ENCODE peak calls at places on chromosomes 1 and 21, in seven cellular contexts. One of them, this sample, is unnamed.

GRCh38 chr1:31348449-31348848 is 24.4 kb downstream of the FABP3 start:
- DNase-seq in NCI-H1048: no peak
- DNase-seq in activated CD4-positive, alpha-beta memory T cell treated with anti-CD3 and anti-CD28 coated beads, Interleukin-2, amount 10 ng/mL, durations not matched to agents 7 days and 5 days: no peak
- DNase-seq in ACHN: no peak
- DNase-seq in Daoy: no peak
- DNase-seq in effector CD4-positive, alpha-beta T cell: no peak
- DNase-seq in GM04503: no peak
- DNase-seq in this sample: no peak

GRCh38 chr1:97364086-97364485 is 556.7 kb downstream of the DPYD start:
- DNase-seq in NCI-H1048: no peak
- DNase-seq in activated CD4-positive, alpha-beta memory T cell treated with anti-CD3 and anti-CD28 coated beads, Interleukin-2, amount 10 ng/mL, durations not matched to agents 7 days and 5 days: no peak
- DNase-seq in ACHN: no peak
- DNase-seq in Daoy: no peak
- DNase-seq in effector CD4-positive, alpha-beta T cell: no peak
- DNase-seq in GM04503: peak; percentile 41
- DNase-seq in this sample: no peak

GRCh38 chr1:82517586-82517985 is 716.9 kb downstream of the ADGRL2 start:
- DNase-seq in NCI-H1048: no peak
- DNase-seq in activated CD4-positive, alpha-beta memory T cell treated with anti-CD3 and anti-CD28 coated beads, Interleukin-2, amount 10 ng/mL, durations not matched to agents 7 days and 5 days: no peak
- DNase-seq in ACHN: no peak
- DNase-seq in Daoy: peak; percentile 52
- DNase-seq in effector CD4-positive, alpha-beta T cell: no peak
- DNase-seq in GM04503: no peak
- DNase-seq in this sample: no peak

GRCh38 chr21:36926989-36927695 is 39.3 kb downstream of the HLCS start:
- DNase-seq in NCI-H1048: no peak
- DNase-seq in activated CD4-positive, alpha-beta memory T cell treated with anti-CD3 and anti-CD28 coated beads, Interleukin-2, amount 10 ng/mL, durations not matched to agents 7 days and 5 days: no peak
- DNase-seq in ACHN: no peak
- DNase-seq in Daoy: no peak
- DNase-seq in effector CD4-positive, alpha-beta T cell: no peak
- DNase-seq in GM04503: no peak
- DNase-seq in this sample: no peak

GRCh38 chr1:170857955-170858354 is 77.4 kb upstream of the MROH9 start:
- DNase-seq in NCI-H1048: no peak
- DNase-seq in activated CD4-positive, alpha-beta memory T cell treated with anti-CD3 and anti-CD28 coated beads, Interleukin-2, amount 10 ng/mL, durations not matched to agents 7 days and 5 days: no peak
- DNase-seq in ACHN: no peak
- DNase-seq in Daoy: no peak
- DNase-seq in effector CD4-positive, alpha-beta T cell: no peak
- DNase-seq in GM04503: no peak
- DNase-seq in this sample: no peak

GRCh38 chr1:198598796-198599321 is 40.0 kb upstream of the PTPRC start:
- DNase-seq in NCI-H1048: no peak
- DNase-seq in activated CD4-positive, alpha-beta memory T cell treated with anti-CD3 and anti-CD28 coated beads, Interleukin-2, amount 10 ng/mL, durations not matched to agents 7 days and 5 days: peak; percentile 29
- DNase-seq in ACHN: peak; percentile 92
- DNase-seq in Daoy: no peak
- DNase-seq in effector CD4-positive, alpha-beta T cell: no peak
- DNase-seq in GM04503: no peak
- DNase-seq in this sample: no peak

GRCh38 chr1:113928129-113928949 is 785 bp upstream of the HIPK1 start:
- DNase-seq in NCI-H1048: no peak
- DNase-seq in activated CD4-positive, alpha-beta memory T cell treated with anti-CD3 and anti-CD28 coated beads, Interleukin-2, amount 10 ng/mL, durations not matched to agents 7 days and 5 days: no peak
- DNase-seq in ACHN: no peak
- DNase-seq in Daoy: peak; percentile 21
- DNase-seq in effector CD4-positive, alpha-beta T cell: no peak
- DNase-seq in GM04503: no peak
- DNase-seq in this sample: no peak

GRCh38 chr1:214573386-214574358 is 22.3 kb upstream of the PTPN14 start:
- DNase-seq in NCI-H1048: no peak
- DNase-seq in activated CD4-positive, alpha-beta memory T cell treated with anti-CD3 and anti-CD28 coated beads, Interleukin-2, amount 10 ng/mL, durations not matched to agents 7 days and 5 days: no peak
- DNase-seq in ACHN: no peak
- DNase-seq in Daoy: no peak
- DNase-seq in effector CD4-positive, alpha-beta T cell: no peak
- DNase-seq in GM04503: no peak
- DNase-seq in this sample: no peak

GRCh38 chr1:163174524-163175437 is 27.9 kb downstream of the RGS5 start:
- DNase-seq in NCI-H1048: peak; percentile 21
- DNase-seq in activated CD4-positive, alpha-beta memory T cell treated with anti-CD3 and anti-CD28 coated beads, Interleukin-2, amount 10 ng/mL, durations not matched to agents 7 days and 5 days: peak; percentile 41
- DNase-seq in ACHN: peak; percentile 71
- DNase-seq in Daoy: peak; percentile 70
- DNase-seq in effector CD4-positive, alpha-beta T cell: peak; percentile 3
- DNase-seq in GM04503: no peak
- DNase-seq in this sample: peak; percentile 31

GRCh38 chr1:212179394-212180076 is 105.7 kb upstream of the PPP2R5A start:
- DNase-seq in NCI-H1048: no peak
- DNase-seq in activated CD4-positive, alpha-beta memory T cell treated with anti-CD3 and anti-CD28 coated beads, Interleukin-2, amount 10 ng/mL, durations not matched to agents 7 days and 5 days: no peak
- DNase-seq in ACHN: peak; percentile 62
- DNase-seq in Daoy: peak; percentile 94
- DNase-seq in effector CD4-positive, alpha-beta T cell: no peak
- DNase-seq in GM04503: peak; percentile 88
- DNase-seq in this sample: no peak

GRCh38 chr1:19661721-19662228 is 2.9 kb upstream of the HTR6 start:
- DNase-seq in NCI-H1048: no peak
- DNase-seq in activated CD4-positive, alpha-beta memory T cell treated with anti-CD3 and anti-CD28 coated beads, Interleukin-2, amount 10 ng/mL, durations not matched to agents 7 days and 5 days: no peak
- DNase-seq in ACHN: peak; percentile 39
- DNase-seq in Daoy: no peak
- DNase-seq in effector CD4-positive, alpha-beta T cell: peak; percentile 51
- DNase-seq in GM04503: no peak
- DNase-seq in this sample: no peak

GRCh38 chr1:203001986-203002385 is 5.2 kb upstream of the TMEM183A start:
- DNase-seq in NCI-H1048: no peak
- DNase-seq in activated CD4-positive, alpha-beta memory T cell treated with anti-CD3 and anti-CD28 coated beads, Interleukin-2, amount 10 ng/mL, durations not matched to agents 7 days and 5 days: no peak
- DNase-seq in ACHN: no peak
- DNase-seq in Daoy: no peak
- DNase-seq in effector CD4-positive, alpha-beta T cell: no peak
- DNase-seq in GM04503: no peak
- DNase-seq in this sample: no peak

GRCh38 chr1:68225781-68226180 is 6.5 kb downstream of the WLS start:
- DNase-seq in NCI-H1048: no peak
- DNase-seq in activated CD4-positive, alpha-beta memory T cell treated with anti-CD3 and anti-CD28 coated beads, Interleukin-2, amount 10 ng/mL, durations not matched to agents 7 days and 5 days: no peak
- DNase-seq in ACHN: no peak
- DNase-seq in Daoy: no peak
- DNase-seq in effector CD4-positive, alpha-beta T cell: no peak
- DNase-seq in GM04503: no peak
- DNase-seq in this sample: no peak

GRCh38 chr1:230915079-230915478 is 46.8 kb upstream of the C1orf198 start:
- DNase-seq in NCI-H1048: no peak
- DNase-seq in activated CD4-positive, alpha-beta memory T cell treated with anti-CD3 and anti-CD28 coated beads, Interleukin-2, amount 10 ng/mL, durations not matched to agents 7 days and 5 days: no peak
- DNase-seq in ACHN: no peak
- DNase-seq in Daoy: no peak
- DNase-seq in effector CD4-positive, alpha-beta T cell: no peak
- DNase-seq in GM04503: no peak
- DNase-seq in this sample: no peak

GRCh38 chr1:43805340-43805739 is 98.0 kb downstream of the ST3GAL3 start:
- DNase-seq in NCI-H1048: no peak
- DNase-seq in activated CD4-positive, alpha-beta memory T cell treated with anti-CD3 and anti-CD28 coated beads, Interleukin-2, amount 10 ng/mL, durations not matched to agents 7 days and 5 days: no peak
- DNase-seq in ACHN: no peak
- DNase-seq in Daoy: no peak
- DNase-seq in effector CD4-positive, alpha-beta T cell: no peak
- DNase-seq in GM04503: no peak
- DNase-seq in this sample: no peak

GRCh38 chr1:94715311-94715710 is 104.8 kb upstream of the SLC44A3 start:
- DNase-seq in NCI-H1048: no peak
- DNase-seq in activated CD4-positive, alpha-beta memory T cell treated with anti-CD3 and anti-CD28 coated beads, Interleukin-2, amount 10 ng/mL, durations not matched to agents 7 days and 5 days: no peak
- DNase-seq in ACHN: no peak
- DNase-seq in Daoy: no peak
- DNase-seq in effector CD4-positive, alpha-beta T cell: no peak
- DNase-seq in GM04503: no peak
- DNase-seq in this sample: no peak

GRCh38 chr1:80171101-80171500 is 1164.6 kb upstream of the ADGRL4 start:
- DNase-seq in NCI-H1048: no peak
- DNase-seq in activated CD4-positive, alpha-beta memory T cell treated with anti-CD3 and anti-CD28 coated beads, Interleukin-2, amount 10 ng/mL, durations not matched to agents 7 days and 5 days: no peak
- DNase-seq in ACHN: no peak
- DNase-seq in Daoy: no peak
- DNase-seq in effector CD4-positive, alpha-beta T cell: no peak
- DNase-seq in GM04503: no peak
- DNase-seq in this sample: no peak

GRCh38 chr1:844472-845026 is 79.2 kb upstream of the SAMD11 start:
- DNase-seq in NCI-H1048: no peak
- DNase-seq in activated CD4-positive, alpha-beta memory T cell treated with anti-CD3 and anti-CD28 coated beads, Interleukin-2, amount 10 ng/mL, durations not matched to agents 7 days and 5 days: peak; percentile 68
- DNase-seq in ACHN: no peak
- DNase-seq in Daoy: no peak
- DNase-seq in effector CD4-positive, alpha-beta T cell: peak; percentile 9
- DNase-seq in GM04503: no peak
- DNase-seq in this sample: no peak

GRCh38 chr1:172040466-172040865 is 199.2 kb downstream of the DNM3 start:
- DNase-seq in NCI-H1048: no peak
- DNase-seq in activated CD4-positive, alpha-beta memory T cell treated with anti-CD3 and anti-CD28 coated beads, Interleukin-2, amount 10 ng/mL, durations not matched to agents 7 days and 5 days: no peak
- DNase-seq in ACHN: no peak
- DNase-seq in Daoy: peak; percentile 82
- DNase-seq in effector CD4-positive, alpha-beta T cell: no peak
- DNase-seq in GM04503: no peak
- DNase-seq in this sample: no peak

GRCh38 chr1:23639460-23639859 is 52.1 kb upstream of the RPL11 start:
- DNase-seq in NCI-H1048: no peak
- DNase-seq in activated CD4-positive, alpha-beta memory T cell treated with anti-CD3 and anti-CD28 coated beads, Interleukin-2, amount 10 ng/mL, durations not matched to agents 7 days and 5 days: no peak
- DNase-seq in ACHN: no peak
- DNase-seq in Daoy: no peak
- DNase-seq in effector CD4-positive, alpha-beta T cell: no peak
- DNase-seq in GM04503: no peak
- DNase-seq in this sample: no peak

GRCh38 chr1:167706931-167707877 is 14.6 kb upstream of the MPZL1 start:
- DNase-seq in NCI-H1048: no peak
- DNase-seq in activated CD4-positive, alpha-beta memory T cell treated with anti-CD3 and anti-CD28 coated beads, Interleukin-2, amount 10 ng/mL, durations not matched to agents 7 days and 5 days: no peak
- DNase-seq in ACHN: no peak
- DNase-seq in Daoy: no peak
- DNase-seq in effector CD4-positive, alpha-beta T cell: no peak
- DNase-seq in GM04503: no peak
- DNase-seq in this sample: no peak

GRCh38 chr1:23196627-23197328 is 20.5 kb downstream of the HTR1D start:
- DNase-seq in NCI-H1048: no peak
- DNase-seq in activated CD4-positive, alpha-beta memory T cell treated with anti-CD3 and anti-CD28 coated beads, Interleukin-2, amount 10 ng/mL, durations not matched to agents 7 days and 5 days: no peak
- DNase-seq in ACHN: peak; percentile 56
- DNase-seq in Daoy: peak; percentile 99
- DNase-seq in effector CD4-positive, alpha-beta T cell: no peak
- DNase-seq in GM04503: peak; percentile 95
- DNase-seq in this sample: no peak

GRCh38 chr1:225845633-225846259 is 35.8 kb downstream of the EPHX1 start:
- DNase-seq in NCI-H1048: no peak
- DNase-seq in activated CD4-positive, alpha-beta memory T cell treated with anti-CD3 and anti-CD28 coated beads, Interleukin-2, amount 10 ng/mL, durations not matched to agents 7 days and 5 days: peak; percentile 28
- DNase-seq in ACHN: peak; percentile 86
- DNase-seq in Daoy: peak; percentile 78
- DNase-seq in effector CD4-positive, alpha-beta T cell: no peak
- DNase-seq in GM04503: no peak
- DNase-seq in this sample: peak; percentile 9

GRCh38 chr1:155974208-155975165 is 3.9 kb downstream of the ARHGEF2 start:
- DNase-seq in NCI-H1048: no peak
- DNase-seq in activated CD4-positive, alpha-beta memory T cell treated with anti-CD3 and anti-CD28 coated beads, Interleukin-2, amount 10 ng/mL, durations not matched to agents 7 days and 5 days: no peak
- DNase-seq in ACHN: no peak
- DNase-seq in Daoy: no peak
- DNase-seq in effector CD4-positive, alpha-beta T cell: no peak
- DNase-seq in GM04503: no peak
- DNase-seq in this sample: no peak

GRCh38 chr1:211667065-211667617 is 8.3 kb downstream of the NEK2 start:
- DNase-seq in NCI-H1048: no peak
- DNase-seq in activated CD4-positive, alpha-beta memory T cell treated with anti-CD3 and anti-CD28 coated beads, Interleukin-2, amount 10 ng/mL, durations not matched to agents 7 days and 5 days: no peak
- DNase-seq in ACHN: no peak
- DNase-seq in Daoy: no peak
- DNase-seq in effector CD4-positive, alpha-beta T cell: no peak
- DNase-seq in GM04503: no peak
- DNase-seq in this sample: no peak

GRCh38 chr1:54574158-54574778 is 26.2 kb downstream of the ACOT11 start:
- DNase-seq in NCI-H1048: no peak
- DNase-seq in activated CD4-positive, alpha-beta memory T cell treated with anti-CD3 and anti-CD28 coated beads, Interleukin-2, amount 10 ng/mL, durations not matched to agents 7 days and 5 days: no peak
- DNase-seq in ACHN: no peak
- DNase-seq in Daoy: no peak
- DNase-seq in effector CD4-positive, alpha-beta T cell: no peak
- DNase-seq in GM04503: no peak
- DNase-seq in this sample: no peak

GRCh38 chr1:3518256-3518655 is 63.8 kb downstream of the ARHGEF16 start:
- DNase-seq in NCI-H1048: no peak
- DNase-seq in activated CD4-positive, alpha-beta memory T cell treated with anti-CD3 and anti-CD28 coated beads, Interleukin-2, amount 10 ng/mL, durations not matched to agents 7 days and 5 days: peak; percentile 34
- DNase-seq in ACHN: no peak
- DNase-seq in Daoy: no peak
- DNase-seq in effector CD4-positive, alpha-beta T cell: no peak
- DNase-seq in GM04503: no peak
- DNase-seq in this sample: no peak

GRCh38 chr1:9792156-9793042 is 31.4 kb downstream of the CLSTN1 start:
- DNase-seq in NCI-H1048: no peak
- DNase-seq in activated CD4-positive, alpha-beta memory T cell treated with anti-CD3 and anti-CD28 coated beads, Interleukin-2, amount 10 ng/mL, durations not matched to agents 7 days and 5 days: no peak
- DNase-seq in ACHN: no peak
- DNase-seq in Daoy: peak; percentile 62
- DNase-seq in effector CD4-positive, alpha-beta T cell: no peak
- DNase-seq in GM04503: no peak
- DNase-seq in this sample: no peak

GRCh38 chr1:245258271-245258920 is 103.6 kb downstream of the KIF26B start:
- DNase-seq in NCI-H1048: no peak
- DNase-seq in activated CD4-positive, alpha-beta memory T cell treated with anti-CD3 and anti-CD28 coated beads, Interleukin-2, amount 10 ng/mL, durations not matched to agents 7 days and 5 days: no peak
- DNase-seq in ACHN: peak; percentile 81
- DNase-seq in Daoy: peak; percentile 79
- DNase-seq in effector CD4-positive, alpha-beta T cell: no peak
- DNase-seq in GM04503: no peak
- DNase-seq in this sample: no peak

GRCh38 chr1:4115191-4115900 is 215.3 kb upstream of the C1orf174 start:
- DNase-seq in NCI-H1048: no peak
- DNase-seq in activated CD4-positive, alpha-beta memory T cell treated with anti-CD3 and anti-CD28 coated beads, Interleukin-2, amount 10 ng/mL, durations not matched to agents 7 days and 5 days: no peak
- DNase-seq in ACHN: no peak
- DNase-seq in Daoy: no peak
- DNase-seq in effector CD4-positive, alpha-beta T cell: no peak
- DNase-seq in GM04503: no peak
- DNase-seq in this sample: no peak